ENCODE peak calls at places on chromosomes 12 and 14, in four cellular contexts. C, A, I and D are unnamed samples.

GRCh38 chr12:109762071-109762672 is 48.5 kb downstream of the FAM222A start:
- DNase-seq in C (no peak), A (no peak), I (no peak), D (no peak)

GRCh38 chr12:7142057-7142644 is 12.0 kb downstream of the CLSTN3 start:
- DNase-seq in C (peak), A (peak), I (peak), D (peak)

GRCh38 chr14:61516957-61517356 is 178.4 kb upstream of the HIF1A start:
- DNase-seq in C (peak), A (no peak), I (no peak), D (no peak)

GRCh38 chr12:304815-305214 is 42.2 kb upstream of the SLC6A13 start:
- DNase-seq in C (peak), A (no peak), I (peak), D (no peak)

GRCh38 chr14:23513466-23514008 is 38.0 kb downstream of the ZFHX2 start:
- DNase-seq in C (no peak), A (no peak), I (no peak), D (no peak)

GRCh38 chr14:29851397-29851796 is 76.2 kb downstream of the PRKD1 start:
- DNase-seq in C (no peak), A (no peak), I (no peak), D (no peak)

GRCh38 chr14:102789349-102789748 is 12.1 kb downstream of the TRAF3 start:
- DNase-seq in C (no peak), A (no peak), I (no peak), D (no peak)

GRCh38 chr12:121576851-121577391 is 3.9 kb downstream of the KDM2B start:
- DNase-seq in C (peak), A (peak), I (peak), D (no peak)

GRCh38 chr12:60096727-60097126 is 500.9 kb downstream of the SLC16A7 start:
- DNase-seq in C (no peak), A (no peak), I (no peak), D (no peak)

GRCh38 chr12:69689638-69690037 is 9.5 kb downstream of the BEST3 start:
- DNase-seq in C (no peak), A (peak), I (no peak), D (no peak)

DNA sequence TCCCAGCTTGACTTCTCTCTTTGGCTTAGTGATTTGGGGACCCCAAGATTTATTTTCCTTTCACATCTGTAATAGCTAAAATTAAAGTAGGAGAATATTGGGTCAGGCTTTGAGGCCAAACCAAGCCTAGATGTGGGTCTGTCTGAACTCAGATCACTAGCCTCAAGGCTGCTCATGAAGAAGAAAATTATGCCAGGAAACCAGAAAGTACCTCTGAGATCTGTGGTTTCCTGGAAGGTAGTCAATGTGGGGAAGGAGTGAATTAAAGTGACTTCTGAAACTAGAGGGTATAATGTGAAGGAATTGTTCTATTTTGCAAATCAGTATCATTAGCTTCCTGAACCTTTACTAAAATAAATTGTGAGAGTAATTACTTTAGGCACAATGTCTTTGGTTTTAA is 13.4 kb upstream of the CLEC12A start:
- DNase-seq in C (no peak), A (no peak), I (no peak), D (no peak)
- H3K4me2 ChIP-seq in C (no peak), A (no peak), I (no peak), D (no peak)

DNA sequence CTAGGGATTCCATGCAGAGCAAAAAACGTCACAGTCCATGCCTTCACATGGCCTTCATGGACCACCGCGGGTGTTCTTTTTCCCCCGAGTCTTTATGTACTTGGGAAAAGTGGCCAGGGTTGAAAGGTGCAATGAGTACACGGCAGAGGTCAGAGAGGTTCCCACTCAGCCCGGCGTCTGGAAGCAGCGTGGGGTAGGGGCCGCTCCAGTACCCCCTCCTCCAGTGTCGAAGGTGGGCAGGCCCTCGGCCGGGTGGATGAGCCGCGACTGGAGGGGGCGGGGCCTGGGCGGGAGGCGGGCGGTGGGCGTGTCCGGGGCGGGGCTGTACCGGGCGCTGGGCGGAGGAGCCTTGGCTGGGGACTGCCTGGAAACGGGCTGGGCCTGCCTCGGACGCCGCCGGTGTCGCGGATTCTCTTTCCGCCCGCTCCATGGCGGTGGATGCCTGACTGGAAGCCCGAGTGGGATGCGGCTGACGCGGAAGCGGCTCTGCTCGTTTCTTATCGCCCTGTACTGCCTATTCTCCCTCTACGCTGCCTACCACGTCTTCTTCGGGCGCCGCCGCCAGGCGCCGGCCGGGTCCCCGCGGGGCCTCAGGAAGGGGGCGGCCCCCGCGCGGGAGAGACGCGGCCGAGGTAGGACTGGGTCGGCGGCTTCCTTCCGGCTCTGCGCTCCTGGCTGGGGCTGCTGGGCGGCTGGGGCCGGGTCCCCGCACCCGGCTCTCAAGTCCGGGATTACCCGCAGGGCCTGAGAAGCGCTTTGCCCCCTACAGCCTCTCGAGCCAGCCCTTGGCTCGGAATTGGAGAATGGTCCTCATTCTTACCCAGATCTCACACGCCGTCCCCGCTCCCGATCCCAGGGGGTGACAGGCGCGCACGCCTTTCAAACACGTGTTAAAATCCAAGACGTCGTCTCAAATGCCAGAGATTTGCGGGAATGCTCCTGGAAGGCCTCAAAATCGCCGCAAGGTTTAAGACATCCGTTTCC is at the start of gene RXYLT1:
- DNase-seq in C (peak), A (peak), I (peak), D (peak)
- TF ChIP-seq CTCF in C (no peak), A (no peak), I (no peak), D (no peak)

GRCh38 chr14:99716850-99717681 is 33.0 kb downstream of the CYP46A1 start:
- DNase-seq in C (no peak), A (no peak), I (no peak), D (peak)
- H3K4me2 ChIP-seq in C (no peak), A (no peak), I (no peak), D (no peak)

DNA sequence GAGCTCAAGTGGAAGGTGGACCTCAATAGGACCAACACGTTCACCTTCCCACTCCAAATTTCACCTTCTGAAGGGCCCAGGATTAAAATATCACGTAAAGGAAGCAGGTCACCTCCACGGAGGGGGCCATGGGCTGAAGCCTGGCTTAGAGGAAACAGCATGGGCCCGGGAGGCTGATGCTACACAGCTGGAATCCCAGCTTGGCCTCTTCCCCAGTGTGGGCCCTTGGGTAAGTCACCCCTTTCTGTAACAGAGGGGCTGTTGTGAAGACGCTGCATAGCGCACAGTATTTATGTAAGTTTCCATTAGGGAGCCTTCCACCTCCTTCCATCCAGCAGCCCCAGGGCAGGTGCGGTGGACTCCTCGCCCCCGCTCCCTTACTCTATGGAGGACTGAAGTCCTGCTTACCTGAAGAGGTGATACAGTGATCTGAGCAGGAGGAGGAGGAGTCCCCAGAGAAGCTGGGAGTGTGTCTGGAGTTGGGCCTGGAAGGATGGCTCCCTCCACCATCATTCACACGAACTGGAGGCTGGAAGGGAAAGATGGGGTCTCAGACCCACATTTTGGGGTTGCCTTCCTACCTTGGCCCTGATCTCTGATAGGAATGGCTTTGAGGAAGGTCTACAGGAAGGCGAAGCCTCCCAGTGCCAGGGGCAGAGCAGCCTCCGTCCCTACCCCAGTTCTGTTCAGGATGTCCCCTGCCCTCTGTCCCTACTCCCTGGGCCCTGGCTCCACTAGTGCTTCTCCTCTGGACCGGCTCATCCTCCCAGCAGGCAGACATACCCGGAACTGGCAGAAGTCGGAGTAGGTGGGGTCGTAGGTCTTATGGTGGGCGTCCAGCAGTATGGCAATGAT is 37.2 kb upstream of the HDAC7 start:
- DNase-seq in C (no peak), A (no peak), I (no peak), D (no peak)
- TF ChIP-seq CTCF in C (no peak), A (no peak), I (no peak), D (no peak)

GRCh38 chr12:96427269-96427729 is 27.1 kb upstream of the CDK17 start:
- DNase-seq in C (peak), A (peak), I (peak), D (peak)

GRCh38 chr12:96424601-96425000 is 24.4 kb upstream of the CDK17 start:
- DNase-seq in C (peak), A (no peak), I (no peak), D (no peak)

GRCh38 chr12:96425973-96426372 is 25.7 kb upstream of the CDK17 start:
- DNase-seq in C (peak), A (no peak), I (peak), D (no peak)

GRCh38 chr12:96422192-96422591 is 22.0 kb upstream of the CDK17 start:
- DNase-seq in C (no peak), A (no peak), I (peak), D (no peak)

GRCh38 chr12:96425321-96425720 is 25.1 kb upstream of the CDK17 start:
- DNase-seq in C (peak), A (no peak), I (peak), D (no peak)
- H3K4me2 ChIP-seq in C (peak), A (no peak), I (peak), D (no peak)

GRCh38 chr12:82688035-82688501 is 1.4 kb downstream of the TMTC2 start:
- DNase-seq in C (peak), A (peak), I (no peak), D (peak)
- TF ChIP-seq CTCF in C (peak), A (peak), I (no peak), D (peak)

GRCh38 chr12:4116251-4117111 is 157.1 kb upstream of the CCND2 start:
- DNase-seq in C (no peak), A (peak), I (peak), D (peak)

GRCh38 chr12:4118601-4119156 is 154.9 kb upstream of the CCND2 start:
- DNase-seq in C (no peak), A (no peak), I (no peak), D (no peak)

GRCh38 chr12:4118017-4118510 is 155.5 kb upstream of the CCND2 start:
- DNase-seq in C (no peak), A (no peak), I (peak), D (peak)

GRCh38 chr12:4119157-4119761 is 154.3 kb upstream of the CCND2 start:
- DNase-seq in C (no peak), A (no peak), I (no peak), D (no peak)

GRCh38 chr12:4117386-4118016 is 156.1 kb upstream of the CCND2 start:
- DNase-seq in C (no peak), A (no peak), I (no peak), D (no peak)
- H3K4me2 ChIP-seq in C (no peak), A (no peak), I (no peak), D (no peak)

GRCh38 chr12:52063081-52063985 is 6.4 kb upstream of the ATG101 start:
- DNase-seq in C (no peak), A (no peak), I (no peak), D (no peak)

GRCh38 chr12:52062167-52063080 is 7.4 kb upstream of the ATG101 start:
- DNase-seq in C (no peak), A (no peak), I (no peak), D (no peak)

GRCh38 chr12:52060498-52061177 is 9.1 kb upstream of the ATG101 start:
- DNase-seq in C (no peak), A (no peak), I (peak), D (no peak)

GRCh38 chr12:52059582-52060497 is 8.6 kb downstream of the NR4A1 start:
- DNase-seq in C (no peak), A (no peak), I (peak), D (peak)

GRCh38 chr12:52061470-52062166 is 8.2 kb upstream of the ATG101 start:
- DNase-seq in C (no peak), A (peak), I (no peak), D (no peak)
- TF ChIP-seq CTCF in C (no peak), A (no peak), I (no peak), D (no peak)

GRCh38 chr14:100899841-100900771 is 3.4 kb downstream of the RTL1 start:
- DNase-seq in C (peak), A (peak), I (no peak), D (peak)
- H3K4me2 ChIP-seq in C (peak), A (peak), I (no peak), D (peak)

DNA sequence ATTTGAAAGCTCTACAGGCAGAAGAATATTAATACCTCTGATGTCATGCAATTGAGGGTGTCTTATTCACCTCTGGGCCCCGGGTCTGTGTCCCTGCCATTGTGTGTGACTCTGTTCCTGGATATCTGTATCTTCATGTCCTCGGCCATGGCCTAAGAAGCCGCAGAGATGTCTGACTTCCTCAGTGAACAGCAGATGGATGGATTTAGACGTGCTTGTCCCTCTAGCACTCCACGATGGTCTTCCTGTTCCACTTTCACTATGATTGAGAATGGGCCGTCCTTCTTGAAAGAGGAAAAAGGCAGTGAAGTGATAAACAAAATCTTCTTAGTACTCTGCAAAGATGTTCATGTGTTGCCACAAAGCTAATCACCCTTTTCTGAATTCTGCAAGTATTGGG is 217.4 kb downstream of the SLC41A2 start:
- DNase-seq in C (no peak), A (no peak), I (no peak), D (no peak)
- TF ChIP-seq CTCF in C (no peak), A (no peak), I (no peak), D (no peak)